ENCODE peak calls at places on chromosomes 16 and 17, in four cellular contexts. J, M, S and T are unnamed samples.

GRCh38 chr16:27238591-27238990 is 30.0 kb downstream of the NSMCE1 start:
- DNase-seq in J (no peak), S (no peak), M (no peak), T (no peak)

GRCh38 chr16:23754594-23755483 is at the start of gene CHP2:
- DNase-seq in M (peak), S (no peak), J (no peak), T (peak)

GRCh38 chr16:49658491-49658890 is 197.4 kb downstream of the ZNF423 start:
- DNase-seq in J (no peak), S (no peak), M (no peak), T (no peak)

GRCh38 chr16:14529010-14529669 is 100.9 kb downstream of the PARN start:
- DNase-seq in S (no peak), M (peak), J (peak), T (peak)

GRCh38 chr17:80555266-80555665 is 10.6 kb downstream of the RPTOR start:
- DNase-seq in M (no peak), S (no peak), J (no peak), T (no peak)

GRCh38 chr16:10729649-10730048 is 14.0 kb upstream of the NUBP1 start:
- DNase-seq in S (no peak), J (no peak), M (no peak), T (peak)

GRCh38 chr16:1763521-1764511 is 7.5 kb downstream of the NME3 start:
- DNase-seq in S (no peak), J (no peak), M (no peak), T (no peak)

GRCh38 chr16:81495321-81496234 is 51.0 kb downstream of the CMIP start:
- DNase-seq in M (peak), J (peak), S (no peak), T (no peak)

GRCh38 chr16:477287-477686 is 50.2 kb upstream of the CAPN15 start:
- DNase-seq in M (no peak), S (no peak), J (no peak), T (no peak)

GRCh38 chr17:28370035-28370743 is at the start of gene VTN:
- DNase-seq in J (peak), S (no peak), M (no peak), T (peak)

GRCh38 chr17:10029129-10029528 is 124.1 kb upstream of the RCVRN start:
- DNase-seq in J (no peak), M (no peak), S (no peak), T (no peak)

GRCh38 chr17:41528959-41529353 is 848 bp upstream of the KRT19 start:
- DNase-seq in M (peak), S (no peak), J (peak), T (peak)
- H3K4me3 ChIP-seq in M (peak), S (no peak), J (no peak), T (no peak)

DNA sequence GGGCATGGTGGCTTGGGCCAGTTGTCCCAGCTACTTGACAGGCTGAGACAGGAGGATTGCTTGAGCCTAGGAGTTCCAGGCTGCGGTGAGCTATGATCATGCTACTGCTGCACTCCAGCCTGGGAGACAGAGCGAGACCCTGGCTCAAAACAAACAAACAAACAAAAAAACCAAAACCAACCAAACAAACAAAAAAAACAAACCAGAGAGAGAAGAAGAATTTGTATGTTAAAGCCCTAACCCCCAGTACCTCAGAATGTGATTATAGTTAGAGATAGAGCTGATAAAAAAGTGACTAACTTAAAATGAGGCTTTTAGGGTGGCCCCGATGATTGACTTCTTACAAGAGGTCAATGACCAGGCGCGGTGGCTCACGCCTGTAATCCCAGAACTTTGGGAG is 1.7 kb upstream of the MMP25 start:
- DNase-seq in S (no peak), M (no peak), J (no peak), T (no peak)
- H3K4me3 ChIP-seq in S (no peak), M (no peak), J (peak), T (no peak)

DNA sequence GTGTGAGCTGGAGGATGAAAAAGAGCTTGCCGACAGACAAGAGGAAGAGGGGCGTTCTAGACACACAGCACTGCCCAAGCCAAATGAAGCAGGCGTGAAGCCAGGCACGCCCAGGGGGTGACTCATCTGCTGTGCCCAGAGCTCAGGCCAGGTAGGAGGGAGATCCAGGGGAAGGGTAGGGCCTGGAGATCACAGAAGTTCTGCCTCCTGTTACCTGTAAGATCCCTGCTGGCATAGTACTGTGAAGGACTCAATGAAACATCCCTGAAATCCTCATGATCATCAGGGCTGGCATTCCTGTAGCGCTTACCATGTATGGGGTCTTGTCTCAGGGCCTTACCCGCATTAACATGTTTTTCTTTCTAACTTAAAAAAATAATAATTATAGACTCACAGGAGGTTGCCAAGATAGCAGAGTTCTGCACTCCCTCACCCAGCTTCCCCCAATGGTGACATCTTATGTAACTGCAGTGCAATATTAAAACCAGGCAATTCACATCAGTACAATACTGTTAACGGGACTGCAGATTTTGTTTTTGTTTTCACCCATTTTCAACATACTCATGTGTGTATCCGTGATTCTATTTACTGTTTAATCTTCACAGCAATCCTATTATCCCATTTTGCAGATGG is 158.5 kb downstream of the XYLT1 start:
- DNase-seq in J (peak), M (peak), S (no peak), T (peak)
- H3K4me3 ChIP-seq in J (no peak), M (no peak), S (no peak), T (no peak)

DNA sequence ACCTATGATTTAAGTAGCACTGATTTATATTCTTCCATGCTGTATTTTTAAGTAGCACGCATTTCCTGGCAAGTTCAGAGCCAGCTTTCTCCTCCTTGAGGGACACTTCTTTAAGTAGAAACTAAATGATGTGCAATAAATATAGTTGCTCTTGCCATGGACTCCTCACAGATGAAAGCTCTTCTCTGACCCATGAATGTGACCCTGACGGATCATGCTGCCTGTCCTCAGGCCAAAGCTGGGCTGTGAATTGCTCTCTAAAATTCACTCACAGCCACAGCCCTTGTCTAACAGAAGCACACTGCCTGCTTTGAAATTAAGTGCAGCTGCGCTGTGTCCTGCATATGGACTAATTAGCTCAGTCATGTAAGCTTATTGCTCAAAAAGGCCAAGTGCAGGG is 438.8 kb downstream of the PMP22 start:
- DNase-seq in M (no peak), S (no peak), J (no peak), T (no peak)
- H3K4me3 ChIP-seq in M (no peak), S (no peak), J (no peak), T (no peak)

GRCh38 chr17:82405051-82405450 is 13.1 kb upstream of the HEXD start:
- DNase-seq in S (no peak), M (no peak), J (no peak), T (no peak)

GRCh38 chr17:82406131-82406671 is 11.9 kb upstream of the HEXD start:
- DNase-seq in M (no peak), J (no peak), S (no peak), T (no peak)

GRCh38 chr17:82408288-82408937 is 9.7 kb upstream of the HEXD start:
- DNase-seq in J (no peak), S (no peak), M (no peak), T (no peak)

GRCh38 chr17:82408938-82409318 is 9.2 kb upstream of the HEXD start:
- DNase-seq in M (no peak), S (no peak), J (no peak), T (no peak)

DNA sequence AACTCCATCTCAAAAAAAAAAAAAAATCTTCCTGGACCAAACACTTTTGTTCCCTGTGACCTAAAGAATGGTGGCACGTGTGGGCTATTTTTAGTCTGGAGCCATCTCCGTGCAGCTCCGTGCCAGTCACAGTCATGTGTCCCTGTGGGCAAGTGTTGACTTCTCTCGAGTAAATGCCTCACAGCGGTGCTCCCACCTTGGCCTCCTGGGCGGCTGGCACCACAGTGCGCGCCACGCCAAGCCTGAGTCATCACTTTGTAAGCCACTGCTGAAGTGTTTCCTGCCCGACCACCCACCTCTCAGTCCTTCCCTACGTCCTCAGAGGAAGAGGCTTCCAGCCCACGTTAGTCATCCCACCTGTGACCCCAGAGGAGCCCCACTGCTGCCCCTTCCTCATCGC is 10.9 kb upstream of the HEXD start:
- DNase-seq in M (no peak), S (no peak), J (peak), T (no peak)
- H3K4me3 ChIP-seq in M (no peak), S (no peak), J (no peak), T (no peak)

GRCh38 chr17:41308251-41308917 is 725 bp downstream of the KRTAP16-1 start:
- DNase-seq in J (no peak), M (no peak), S (peak), T (peak)
- H3K4me3 ChIP-seq in J (peak), M (no peak), S (no peak), T (no peak)

GRCh38 chr16:75263291-75263962 is 12.0 kb upstream of the BCAR1 start:
- DNase-seq in J (no peak), S (no peak), M (no peak), T (no peak)
- H3K4me3 ChIP-seq in J (peak), S (no peak), M (no peak), T (no peak)

GRCh38 chr17:57834146-57834741 is 15.6 kb downstream of the MRPS23 start:
- DNase-seq in M (no peak), J (peak), S (no peak), T (peak)

GRCh38 chr17:57835333-57835900 is 14.4 kb downstream of the MRPS23 start:
- DNase-seq in S (no peak), J (no peak), M (no peak), T (no peak)

GRCh38 chr17:57832711-57833596 is 16.9 kb downstream of the MRPS23 start:
- DNase-seq in S (peak), M (peak), J (peak), T (peak)

GRCh38 chr17:57832299-57832698 is 17.5 kb downstream of the MRPS23 start:
- DNase-seq in M (no peak), S (no peak), J (no peak), T (no peak)

DNA sequence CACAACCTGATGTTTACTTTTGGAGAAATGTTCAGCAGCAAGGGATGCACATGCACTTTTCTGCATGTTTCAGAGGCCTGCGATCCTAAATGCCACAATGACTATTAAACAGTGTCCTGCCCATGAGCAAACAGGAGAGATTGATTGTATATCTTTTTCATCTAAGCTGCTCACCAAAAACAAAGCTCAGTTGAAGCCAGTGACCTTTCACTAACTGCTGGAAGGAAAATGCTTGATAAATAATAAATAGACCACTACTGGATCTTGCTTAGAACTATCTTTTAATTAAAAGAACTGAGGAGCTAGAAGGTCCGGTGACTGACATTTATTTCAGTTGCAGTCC is 16.3 kb downstream of the MRPS23 start:
- DNase-seq in M (no peak), S (no peak), J (no peak), T (no peak)
- H3K4me3 ChIP-seq in M (no peak), S (no peak), J (peak), T (no peak)

GRCh38 chr17:78041401-78042179 is 83.1 kb downstream of the TNRC6C start:
- DNase-seq in J (no peak), M (no peak), S (no peak), T (no peak)
- H3K4me3 ChIP-seq in J (peak), M (peak), S (peak), T (peak)